ENCODE peak calls at places on chromosomes 12 and 14, in nine cellular contexts. F is fibroblast of lung, G is AG04450, J is IMR-90, A is heart right ventricle, N is A549, X is fibroblast of pulmonary artery, T is AG09309, R is thyroid gland. P is an unnamed sample.

GRCh38 chr14:22464422-22465142 is 124.4 kb downstream of the DAD1 start:
- DNase-seq in J (no peak), G (no peak), X (no peak), A (no peak), F (no peak), R (no peak), T (no peak), N (no peak), P (no peak)

GRCh38 chr14:50082308-50082742 is 34.0 kb downstream of the VCPKMT start:
- DNase-seq in N (no peak), X (no peak), G (no peak), R (no peak), J (no peak), T (no peak), A (no peak), F (no peak), P (no peak)

GRCh38 chr12:22978962-22979361 is 354.0 kb downstream of the ETNK1 start:
- DNase-seq in R (no peak), N (no peak), G (peak), X (peak), A (no peak), F (peak), T (peak), J (peak), P (peak)

GRCh38 chr12:52539024-52539820 is 13.7 kb downstream of the KRT71 start:
- DNase-seq in F (peak), J (peak), X (peak), A (no peak), N (peak), T (peak), G (peak), R (no peak), P (no peak)

GRCh38 chr12:7479784-7480183 is 23.8 kb downstream of the CD163 start:
- DNase-seq in X (no peak), N (no peak), A (no peak), T (no peak), J (no peak), G (no peak), F (no peak), R (no peak), P (no peak)

GRCh38 chr12:46908236-46908935 is 82.6 kb upstream of the SLC38A4 start:
- DNase-seq in T (no peak), J (peak), F (no peak), A (no peak), G (no peak), X (peak), N (no peak), R (no peak), P (no peak)

GRCh38 chr12:93996321-93996720 is 152.1 kb upstream of the PLXNC1 start:
- DNase-seq in N (no peak), G (no peak), R (no peak), A (no peak), F (no peak), J (no peak), X (no peak), T (no peak), P (no peak)

GRCh38 chr12:77995436-77996167 is 164.9 kb downstream of the NAV3 start:
- DNase-seq in G (peak), T (peak), A (no peak), X (peak), R (no peak), J (peak), N (no peak), F (peak), P (no peak)

GRCh38 chr12:113418213-113418879 is 3.8 kb upstream of the SDSL start:
- DNase-seq in T (no peak), G (no peak), N (peak), X (peak), A (no peak), F (peak), J (peak), R (no peak), P (no peak)

GRCh38 chr14:58625438-58625837 is 12.3 kb upstream of the DACT1 start:
- DNase-seq in J (no peak), F (no peak), N (no peak), A (no peak), X (no peak), R (no peak), T (no peak), G (no peak), P (no peak)

GRCh38 chr12:53179694-53180269 is 740 bp upstream of the ZNF740 start:
- DNase-seq in T (no peak), A (no peak), X (no peak), F (no peak), G (no peak), N (no peak), J (no peak), R (peak), P (no peak)

GRCh38 chr12:2639020-2639298 is 155.8 kb upstream of the FKBP4 start:
- DNase-seq in T (no peak), R (no peak), X (no peak), F (no peak), G (no peak), J (no peak), A (no peak), N (no peak), P (no peak)

GRCh38 chr12:131620520-131620919 is 90.4 kb upstream of the SFSWAP start:
- DNase-seq in X (no peak), J (no peak), T (no peak), N (no peak), A (no peak), R (no peak), F (no peak), G (no peak), P (no peak)

GRCh38 chr12:14716848-14717444 is 20.5 kb upstream of the GUCY2C start:
- DNase-seq in R (peak), G (no peak), F (peak), N (peak), T (peak), A (no peak), J (peak), X (peak), P (no peak)

GRCh38 chr12:80189241-80189640 is 89.9 kb downstream of the OTOGL start:
- DNase-seq in F (peak), X (peak), T (peak), N (no peak), A (no peak), R (no peak), J (peak), G (peak), P (no peak)

GRCh38 chr12:117567644-117568043 is 206.2 kb upstream of the NOS1 start:
- DNase-seq in N (no peak), R (peak), F (no peak), X (no peak), T (no peak), G (no peak), A (no peak), J (no peak), P (no peak)

GRCh38 chr12:2986876-2987275 is 27.7 kb downstream of the TEAD4 start:
- DNase-seq in X (no peak), N (no peak), G (no peak), A (no peak), F (no peak), J (no peak), T (no peak), R (no peak), P (no peak)

GRCh38 chr14:80638620-80639215 is 302.8 kb downstream of the CEP128 start:
- DNase-seq in F (peak), R (no peak), G (peak), N (peak), A (no peak), J (peak), T (peak), X (peak), P (no peak)

GRCh38 chr14:67579636-67580035 is 20.4 kb downstream of the PIGH start:
- DNase-seq in X (no peak), A (no peak), R (peak), N (no peak), F (no peak), J (no peak), G (no peak), T (no peak), P (peak)

GRCh38 chr12:99390707-99391106 is 256.8 kb upstream of the GARIN6 start:
- DNase-seq in G (no peak), A (no peak), F (no peak), N (peak), T (no peak), X (no peak), J (no peak), R (peak), P (no peak)

GRCh38 chr14:22471545-22472121 is 117.4 kb downstream of the DAD1 start:
- DNase-seq in X (peak), F (peak), G (no peak), T (no peak), N (peak), J (peak), R (peak), A (peak), P (no peak)

GRCh38 chr14:50035214-50035613 is 81.2 kb downstream of the VCPKMT start:
- DNase-seq in R (no peak), X (no peak), N (no peak), F (no peak), A (no peak), T (no peak), G (no peak), J (no peak), P (no peak)

GRCh38 chr14:105398726-105399440 is 545 bp downstream of the TEX22 start:
- DNase-seq in A (no peak), R (no peak), J (peak), X (peak), T (no peak), G (no peak), F (no peak), N (peak), P (no peak)

GRCh38 chr14:70782361-70782760 is 27.0 kb downstream of the MAP3K9 start:
- DNase-seq in G (no peak), R (no peak), N (no peak), A (no peak), T (peak), F (no peak), J (peak), X (no peak), P (peak)

GRCh38 chr14:68036203-68036602 is 216.6 kb downstream of the RAD51B start:
- DNase-seq in G (no peak), T (no peak), A (no peak), J (peak), X (no peak), R (no peak), N (no peak), F (peak), P (no peak)

GRCh38 chr14:98177551-98177950 is 1094.4 kb downstream of the BCL11B start:
- DNase-seq in A (no peak), X (no peak), T (no peak), J (no peak), G (no peak), N (no peak), F (no peak), R (no peak), P (no peak)

GRCh38 chr12:132534076-132534475 is 44.1 kb downstream of the FBRSL1 start:
- DNase-seq in J (no peak), N (no peak), T (no peak), X (no peak), G (no peak), A (no peak), F (no peak), R (no peak), P (no peak)

GRCh38 chr12:30067156-30067555 is 283.4 kb upstream of the TMTC1 start:
- DNase-seq in N (no peak), T (no peak), J (peak), F (peak), A (no peak), G (no peak), X (peak), R (no peak), P (no peak)

GRCh38 chr12:85784096-85784720 is 52.0 kb downstream of the RASSF9 start:
- DNase-seq in G (no peak), X (no peak), J (no peak), R (no peak), A (no peak), N (no peak), T (no peak), F (peak), P (no peak)

GRCh38 chr12:46258129-46258528 is 10.7 kb downstream of the SLC38A1 start:
- DNase-seq in N (no peak), T (no peak), X (no peak), A (no peak), F (no peak), J (no peak), G (no peak), R (no peak), P (no peak)

DNA sequence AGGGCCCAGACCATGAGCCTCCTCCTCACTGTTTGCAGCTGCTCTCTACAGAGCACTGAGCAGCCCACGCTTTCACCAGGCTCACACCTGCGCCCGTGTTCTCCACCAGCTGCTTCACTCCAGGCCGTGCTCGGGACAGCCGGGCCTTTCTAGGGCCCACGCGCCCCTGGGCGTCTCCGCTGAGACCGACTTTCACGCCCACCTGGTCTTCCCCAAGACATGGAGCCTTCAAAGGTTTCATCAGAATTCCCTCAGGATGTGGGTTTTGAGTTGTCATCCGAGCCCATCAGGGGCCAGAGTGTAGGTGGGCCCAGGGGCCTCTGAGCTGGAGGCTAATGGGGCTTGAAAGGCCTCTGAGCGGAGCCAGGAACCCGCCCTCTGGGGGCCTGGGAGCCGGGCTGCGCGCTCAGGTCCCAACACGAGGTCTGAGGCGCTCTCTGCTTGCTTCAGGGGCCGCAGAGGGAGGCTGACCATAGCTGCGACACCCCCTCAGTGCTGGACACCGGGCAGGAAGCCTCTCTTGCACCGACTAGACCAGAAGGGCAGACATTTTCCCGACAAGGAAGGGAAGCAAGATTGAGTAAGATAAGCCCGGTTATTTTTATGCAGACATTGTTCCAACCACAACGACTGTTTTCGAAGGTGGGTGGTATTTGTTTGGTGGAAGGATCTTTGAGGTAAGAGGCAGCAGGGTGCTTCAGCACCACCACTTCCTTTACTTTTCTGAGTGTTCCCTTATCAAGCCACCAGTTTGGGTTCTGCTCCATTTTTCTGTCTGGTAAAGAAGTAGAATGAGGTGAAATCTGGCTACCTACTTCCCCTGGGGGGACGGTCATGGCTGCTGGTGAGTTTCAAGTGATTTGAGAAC is 125.0 kb upstream of the FUT8 start:
- DNase-seq in J (no peak), G (no peak), X (no peak), A (no peak), T (no peak), F (no peak), N (no peak), R (no peak), P (no peak)
- H3K4me3 ChIP-seq in J (no peak), G (no peak), X (no peak), A (no peak), T (no peak), F (no peak), N (no peak), R (no peak), P (no peak)

GRCh38 chr12:13208533-13209278 is 12.2 kb downstream of the EMP1 start:
- DNase-seq in G (no peak), X (peak), N (peak), A (no peak), R (no peak), F (peak), T (no peak), J (peak), P (no peak)
- TF ChIP-seq CTCF in G (peak), X (peak), N (peak), A (no peak), R (no peak), F (peak), T (peak), J (peak), P (no peak)

DNA sequence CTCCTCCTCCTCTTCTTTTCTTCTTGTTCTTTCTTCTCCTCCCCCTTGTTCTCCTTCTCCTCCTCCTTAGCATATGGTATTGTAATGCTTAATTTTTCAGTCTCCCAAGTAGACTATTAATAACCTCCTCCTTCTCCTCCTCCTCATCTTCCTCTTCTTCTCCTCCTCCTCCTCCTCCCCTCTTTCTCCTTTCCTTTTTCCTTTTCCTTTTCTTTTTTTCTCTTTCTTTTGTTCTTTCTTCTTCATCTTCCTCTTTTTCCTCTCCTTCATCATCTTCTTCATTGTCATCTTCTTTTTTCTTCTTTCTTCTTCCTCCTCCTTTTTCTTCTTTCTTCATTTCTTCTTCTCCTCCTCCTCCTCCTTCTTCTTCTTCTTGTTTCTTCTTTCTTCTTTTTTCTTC is 251.6 kb upstream of the ARHGAP5 start:
- DNase-seq in A (no peak), R (no peak), X (no peak), T (no peak), F (no peak), J (no peak), G (no peak), N (no peak), P (no peak)
- H3K4me3 ChIP-seq in A (no peak), R (no peak), X (no peak), T (no peak), F (no peak), J (no peak), G (no peak), N (no peak), P (no peak)

GRCh38 chr12:55256831-55257230 is 12.4 kb downstream of the OR6C74 start:
- DNase-seq in G (no peak), T (no peak), F (no peak), N (no peak), J (no peak), R (no peak), A (no peak), X (no peak), P (no peak)
- TF ChIP-seq CTCF in G (no peak), T (no peak), F (no peak), N (no peak), J (no peak), R (no peak), A (no peak), X (no peak), P (no peak)

DNA sequence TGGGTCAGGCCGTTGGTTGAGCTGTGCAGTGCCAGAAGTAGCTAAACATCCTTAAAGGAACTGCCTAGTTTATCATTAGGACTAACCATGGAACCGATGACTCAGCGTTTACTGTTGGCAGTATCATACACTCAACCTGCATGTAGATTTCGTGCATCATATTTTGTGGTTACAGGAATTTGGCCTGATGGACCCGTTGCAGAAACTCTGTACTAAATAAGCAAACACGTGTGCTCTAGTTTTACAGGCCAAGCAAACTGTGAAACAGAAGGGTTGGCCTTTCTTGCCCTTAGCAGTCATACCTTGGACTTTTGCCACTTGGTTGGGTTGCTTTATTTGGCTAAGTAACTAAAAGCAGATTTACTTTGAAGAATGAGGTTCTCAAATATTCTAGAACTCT is 35.6 kb downstream of the DGLUCY start:
- DNase-seq in X (peak), F (peak), R (peak), A (no peak), N (peak), T (peak), J (peak), G (peak), P (peak)
- H3K4me3 ChIP-seq in X (no peak), F (no peak), R (no peak), A (no peak), N (no peak), T (no peak), J (no peak), G (no peak), P (no peak)

GRCh38 chr12:1595026-1595561 is 713 bp upstream of the FBXL14 start:
- DNase-seq in J (no peak), R (no peak), X (no peak), F (peak), A (no peak), T (no peak), N (no peak), G (no peak), P (no peak)

GRCh38 chr12:1595690-1596347 is 1.4 kb upstream of the FBXL14 start:
- DNase-seq in R (no peak), G (no peak), J (peak), F (no peak), X (no peak), A (no peak), N (no peak), T (no peak), P (no peak)

GRCh38 chr12:1594045-1594294 is 411 bp downstream of the FBXL14 start:
- DNase-seq in X (no peak), F (no peak), N (peak), T (no peak), R (peak), J (no peak), A (no peak), G (no peak), P (peak)

GRCh38 chr12:1593232-1594044 is 943 bp downstream of the FBXL14 start:
- DNase-seq in N (peak), G (no peak), R (peak), T (no peak), J (no peak), F (no peak), A (peak), X (peak), P (peak)

GRCh38 chr12:1594295-1595025 is at the start of gene FBXL14:
- DNase-seq in F (peak), R (peak), A (peak), N (peak), G (no peak), J (peak), T (no peak), X (peak), P (peak)
- TF ChIP-seq CTCF in F (no peak), R (no peak), A (peak), N (no peak), G (no peak), J (no peak), T (no peak), X (no peak), P (no peak)

GRCh38 chr12:92035477-92035876 is 110.2 kb downstream of the BTG1 start:
- DNase-seq in N (no peak), G (no peak), A (no peak), R (no peak), T (no peak), F (no peak), X (no peak), J (no peak), P (no peak)
- H3K4me3 ChIP-seq in N (peak), G (peak), A (no peak), R (no peak), T (no peak), F (no peak), X (no peak), J (no peak), P (no peak)

P was measured in RWPE2.